ENCODE peak calls at places on chromosomes 2 and 18, in seven cellular contexts. V is fibroblast of lung, P is stomach, H is MM.1S, F is HCT116, C is tibial artery, O is mucosa of descending colon. N is an unnamed sample.
A peak's percentile ranks its signal among the peaks of the same experiment; 100 is the strongest.

GRCh38 chr2:185255566-185255965 is 483.0 kb upstream of the FSIP2 start:
- DNase-seq in H (no peak), C (no peak), V (peak; percentile 6), O (no peak), P (no peak), F (no peak), N (no peak)

GRCh38 chr2:199309973-199310372 is 147.8 kb downstream of the SATB2 start:
- DNase-seq in C (no peak), V (no peak), F (no peak), O (no peak), H (no peak), P (no peak), N (no peak)

GRCh38 chr2:40353236-40353635 is 98.7 kb downstream of the SLC8A1 start:
- DNase-seq in O (no peak), C (peak; percentile 66), H (no peak), V (peak; percentile 59), F (no peak), P (no peak), N (no peak)

GRCh38 chr2:106658616-106659015 is 171.5 kb downstream of the CD8B2 start:
- DNase-seq in P (no peak), O (no peak), C (no peak), H (no peak), V (no peak), F (no peak), N (no peak)

GRCh38 chr2:224780096-224780495 is 63.9 kb upstream of the CCDC195 start:
- DNase-seq in P (no peak), O (no peak), H (no peak), V (no peak), C (no peak), F (no peak), N (no peak)

GRCh38 chr2:147433822-147434221 is 411.0 kb upstream of the ACVR2A start:
- DNase-seq in C (no peak), H (no peak), V (no peak), O (no peak), F (no peak), P (peak; percentile 54), N (no peak)

GRCh38 chr2:118841828-118842461 is 5.5 kb downstream of the EN1 start:
- DNase-seq in H (no peak), P (no peak), O (no peak), C (no peak), V (peak; percentile 27), F (no peak), N (no peak)

GRCh38 chr2:30235859-30236535 is 4.7 kb downstream of the LBH start:
- DNase-seq in O (no peak), F (no peak), C (no peak), H (no peak), V (no peak), P (peak; percentile 3), N (no peak)

GRCh38 chr2:186027922-186028321 is 289.3 kb downstream of the FSIP2 start:
- DNase-seq in C (no peak), V (no peak), H (no peak), F (no peak), P (no peak), O (no peak), N (no peak)

GRCh38 chr18:8943900-8944870 is 158.3 kb upstream of the NDUFV2 start:
- DNase-seq in P (no peak), F (no peak), O (no peak), H (no peak), C (no peak), V (peak; percentile 80), N (no peak)

GRCh38 chr2:740446-741293 is 63.5 kb upstream of the TMEM18 start:
- DNase-seq in V (peak; percentile 68), C (peak; percentile 83), H (no peak), O (peak; percentile 90), P (peak; percentile 75), F (peak; percentile 91), N (peak; percentile 89)

GRCh38 chr2:53334610-53335009 is 433.0 kb upstream of the CHAC2 start:
- DNase-seq in P (no peak), F (no peak), O (no peak), H (no peak), V (no peak), C (no peak), N (no peak)

GRCh38 chr2:195238366-195238765 is 418.7 kb upstream of the SLC39A10 start:
- DNase-seq in H (no peak), P (no peak), C (no peak), O (no peak), V (peak; percentile 10), F (no peak), N (no peak)

GRCh38 chr2:127577503-127577902 is 42.0 kb downstream of the MYO7B start:
- DNase-seq in F (no peak), P (peak; percentile 22), C (no peak), H (no peak), O (no peak), V (no peak), N (peak; percentile 20)

GRCh38 chr2:229714736-229715541 is 584 bp upstream of the DNER start:
- DNase-seq in F (no peak), C (no peak), O (peak; percentile 62), H (peak; percentile 58), P (peak; percentile 51), V (peak; percentile 66), N (peak; percentile 53)

GRCh38 chr18:21914739-21915319 is 174.2 kb downstream of the MIB1 start:
- DNase-seq in H (no peak), V (peak; percentile 72), P (no peak), C (no peak), F (peak; percentile 59), O (no peak), N (peak; percentile 69)

GRCh38 chr2:215465246-215465645 is 29.4 kb upstream of the FN1 start:
- DNase-seq in O (no peak), H (no peak), C (no peak), P (no peak), V (no peak), F (no peak), N (no peak)

GRCh38 chr2:109348190-109348589 is 219.2 kb downstream of the SH3RF3 start:
- DNase-seq in C (no peak), H (no peak), F (no peak), O (no peak), P (no peak), V (no peak), N (no peak)

GRCh38 chr2:32235315-32235714 is 29.4 kb downstream of the NLRC4 start:
- DNase-seq in P (no peak), H (no peak), O (no peak), V (peak; percentile 10), C (no peak), F (no peak), N (no peak)

GRCh38 chr2:109529532-109530449 is 84.0 kb downstream of the SEPTIN10 start:
- DNase-seq in C (no peak), F (no peak), H (no peak), V (no peak), O (no peak), P (peak; percentile 23), N (no peak)

GRCh38 chr2:88265352-88265960 is 95.3 kb downstream of the THNSL2 start:
- DNase-seq in O (no peak), V (peak; percentile 18), H (peak; percentile 39), P (no peak), F (peak; percentile 79), C (no peak), N (no peak)

GRCh38 chr2:12672711-12673315 is 43.9 kb upstream of the TRIB2 start:
- DNase-seq in P (no peak), H (no peak), O (no peak), V (no peak), C (no peak), F (no peak), N (no peak)

GRCh38 chr2:177264209-177264538 is 353 bp downstream of the NFE2L2 start:
- DNase-seq in F (no peak), C (no peak), V (peak; percentile 39), P (peak; percentile 36), H (peak; percentile 43), O (peak; percentile 73), N (peak; percentile 43)
- H3K4me1 ChIP-seq in F (peaks cover 48% of the 10 kb centered on the region), C (peaks cover 47% of the 10 kb centered on the region), V (peaks cover 4% of the 10 kb centered on the region), P (peaks cover 53% of the 10 kb centered on the region), H (peaks cover 25% of the 10 kb centered on the region), O (peaks cover 34% of the 10 kb centered on the region), N (peaks cover 40% of the 10 kb centered on the region)

GRCh38 chr2:8525582-8526402 is 156.1 kb upstream of the ID2 start:
- DNase-seq in F (no peak), P (peak; percentile 93), O (peak; percentile 89), V (peak; percentile 31), C (peak; percentile 84), H (peak; percentile 37), N (peak; percentile 71)
- TF ChIP-seq CTCF in F (no peak), P (peak; percentile 17), O (no peak), V (peak; percentile 6), C (no peak), H (peak; percentile 31), N (peak; percentile 53)

GRCh38 chr2:217248312-217248935 is 388.6 kb upstream of the TNP1 start:
- DNase-seq in O (peak; percentile 63), H (no peak), C (peak; percentile 92), V (peak; percentile 96), F (no peak), P (peak; percentile 32), N (no peak)
- H3K4me3 ChIP-seq in O (no peak overlapping the region), H (no peak overlapping the region), C (peak overlapping the region; percentile 2), V (no peak overlapping the region), F (no peak overlapping the region), P (no peak overlapping the region), N (no peak overlapping the region)

GRCh38 chr2:237324446-237325236 is 89.3 kb downstream of the COL6A3 start:
- DNase-seq in V (peak; percentile 90), H (no peak), F (no peak), P (no peak), C (no peak), O (no peak), N (peak; percentile 48)
- H3K4me1 ChIP-seq in V (peaks cover 36% of the 10 kb centered on the region), H (no peaks in the 10 kb centered on the region), F (no peaks in the 10 kb centered on the region), P (peaks cover 4% of the 10 kb centered on the region), C (peaks cover 85% of the 10 kb centered on the region), O (no peaks in the 10 kb centered on the region), N (no peaks in the 10 kb centered on the region)

GRCh38 chr2:190380962-190381412 is 27.2 kb upstream of the MFSD6 start:
- DNase-seq in P (no peak), C (no peak), V (peak; percentile 15), O (no peak), H (no peak), F (no peak), N (no peak)
- TF ChIP-seq CTCF in P (no peak), C (no peak), V (no peak), O (no peak), H (no peak), F (no peak), N (no peak)

GRCh38 chr2:167697961-167698360 is 549.4 kb downstream of the STK39 start:
- DNase-seq in P (no peak), F (no peak), C (no peak), V (peak; percentile 59), O (no peak), H (no peak), N (no peak)
- H3K4me3 ChIP-seq in P (no peak overlapping the region), F (no peak overlapping the region), C (no peak overlapping the region), V (no peak overlapping the region), O (no peak overlapping the region), H (no peak overlapping the region), N (no peak overlapping the region)

DNA sequence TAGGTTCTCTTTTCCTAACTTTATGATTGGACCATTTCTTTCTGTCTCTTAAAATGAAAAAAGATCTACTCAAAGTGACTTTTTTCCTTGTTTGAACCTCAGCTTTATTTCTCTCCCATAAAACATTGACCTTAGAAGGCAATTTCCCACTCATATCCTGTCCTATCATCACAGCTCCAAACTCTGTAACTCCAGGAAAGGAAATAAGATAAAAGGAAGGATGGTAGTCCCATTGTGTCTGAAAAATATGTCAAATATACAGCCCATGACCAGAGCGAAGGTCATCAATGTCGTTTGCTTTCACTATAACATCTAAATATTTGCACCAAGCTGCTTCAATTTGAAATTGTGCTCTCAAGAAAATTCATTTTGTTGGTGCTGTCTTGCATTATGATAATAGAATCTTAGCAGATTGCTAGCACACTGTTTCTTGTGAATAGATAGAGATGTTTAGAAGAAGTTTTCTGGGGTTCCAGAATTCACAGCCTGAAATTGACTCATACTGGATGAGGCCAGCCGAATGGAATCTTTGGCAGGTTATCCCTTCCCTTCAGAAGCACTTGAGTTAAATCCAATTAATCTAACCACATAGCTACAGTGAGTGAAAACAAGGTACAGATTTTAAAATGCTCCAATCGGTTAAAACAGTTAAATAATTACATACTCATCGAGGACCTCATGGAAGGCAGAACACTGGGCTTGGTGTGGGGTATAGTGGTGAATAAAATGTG is 95.1 kb downstream of the CRIM1 start:
- DNase-seq in C (no peak), F (no peak), H (no peak), O (no peak), P (no peak), V (peak; percentile 79), N (no peak)
- H3K4me1 ChIP-seq in C (peaks cover 100% of the 10 kb centered on the region), F (peaks cover 41% of the 10 kb centered on the region), H (no peaks in the 10 kb centered on the region), O (no peaks in the 10 kb centered on the region), P (peaks cover 4% of the 10 kb centered on the region), V (peaks cover 60% of the 10 kb centered on the region), N (peaks cover 92% of the 10 kb centered on the region)